ENCODE peak calls at places on chromosomes 5 and 9, in eight cellular contexts. One of them, this sample, is unnamed.

GRCh38 chr5:78008356-78008967 is 232.3 kb upstream of the TBCA start:
- DNase-seq in MM.1S: peak
- DNase-seq in HCT116: peak
- DNase-seq in GM23338: peak
- DNase-seq in mammary epithelial cell: peak
- DNase-seq in endothelial cell of umbilical vein: peak
- DNase-seq in GM23248: peak
- DNase-seq in hepatocyte: peak
- DNase-seq in this sample: peak

GRCh38 chr9:89597711-89598707 is 6.8 kb upstream of the GADD45G start:
- DNase-seq in MM.1S: peak
- DNase-seq in HCT116: no peak
- DNase-seq in GM23338: peak
- DNase-seq in mammary epithelial cell: peak
- DNase-seq in endothelial cell of umbilical vein: peak
- DNase-seq in GM23248: peak
- DNase-seq in hepatocyte: peak
- DNase-seq in this sample: peak

GRCh38 chr9:89911721-89912604 is 307.2 kb downstream of the GADD45G start:
- DNase-seq in MM.1S: no peak
- DNase-seq in HCT116: no peak
- DNase-seq in GM23338: no peak
- DNase-seq in mammary epithelial cell: no peak
- DNase-seq in endothelial cell of umbilical vein: no peak
- DNase-seq in GM23248: peak
- DNase-seq in hepatocyte: no peak
- DNase-seq in this sample: no peak

GRCh38 chr5:66606713-66607112 is 10.5 kb downstream of the MAST4 start:
- DNase-seq in MM.1S: no peak
- DNase-seq in HCT116: no peak
- DNase-seq in GM23338: no peak
- DNase-seq in mammary epithelial cell: no peak
- DNase-seq in endothelial cell of umbilical vein: no peak
- DNase-seq in GM23248: no peak
- DNase-seq in hepatocyte: no peak
- DNase-seq in this sample: no peak

GRCh38 chr5:32173394-32174010 is 617 bp downstream of the GOLPH3 start:
- DNase-seq in MM.1S: peak
- DNase-seq in HCT116: no peak
- DNase-seq in GM23338: peak
- DNase-seq in mammary epithelial cell: peak
- DNase-seq in endothelial cell of umbilical vein: no peak
- DNase-seq in GM23248: peak
- DNase-seq in hepatocyte: peak
- DNase-seq in this sample: peak

GRCh38 chr5:53173083-53173482 is 63.5 kb upstream of the MOCS2 start:
- DNase-seq in MM.1S: no peak
- DNase-seq in HCT116: no peak
- DNase-seq in GM23338: no peak
- DNase-seq in mammary epithelial cell: peak
- DNase-seq in endothelial cell of umbilical vein: no peak
- DNase-seq in GM23248: peak
- DNase-seq in hepatocyte: peak
- DNase-seq in this sample: no peak

GRCh38 chr5:134409321-134409720 is 2.4 kb downstream of the CDKN2AIPNL start:
- DNase-seq in MM.1S: no peak
- DNase-seq in HCT116: no peak
- DNase-seq in GM23338: no peak
- DNase-seq in mammary epithelial cell: peak
- DNase-seq in endothelial cell of umbilical vein: no peak
- DNase-seq in GM23248: no peak
- DNase-seq in hepatocyte: no peak
- DNase-seq in this sample: no peak

GRCh38 chr9:14993061-14993800 is 83.0 kb upstream of the FREM1 start:
- DNase-seq in MM.1S: no peak
- DNase-seq in HCT116: no peak
- DNase-seq in GM23338: peak
- DNase-seq in mammary epithelial cell: peak
- DNase-seq in endothelial cell of umbilical vein: peak
- DNase-seq in GM23248: peak
- DNase-seq in hepatocyte: peak
- DNase-seq in this sample: peak

GRCh38 chr9:8845376-8845775 is 1045.8 kb upstream of the DMAC1 start:
- DNase-seq in MM.1S: no peak
- DNase-seq in HCT116: no peak
- DNase-seq in GM23338: no peak
- DNase-seq in mammary epithelial cell: no peak
- DNase-seq in endothelial cell of umbilical vein: no peak
- DNase-seq in GM23248: no peak
- DNase-seq in hepatocyte: no peak
- DNase-seq in this sample: no peak

GRCh38 chr5:81579525-81579924 is 171.4 kb downstream of the SSBP2 start:
- DNase-seq in MM.1S: peak
- DNase-seq in HCT116: no peak
- DNase-seq in GM23338: no peak
- DNase-seq in mammary epithelial cell: peak
- DNase-seq in endothelial cell of umbilical vein: peak
- DNase-seq in GM23248: peak
- DNase-seq in hepatocyte: peak
- DNase-seq in this sample: peak

GRCh38 chr9:93397664-93398381 is 53.7 kb upstream of the FAM120A start:
- DNase-seq in MM.1S: no peak
- DNase-seq in HCT116: no peak
- DNase-seq in GM23338: no peak
- DNase-seq in mammary epithelial cell: peak
- DNase-seq in endothelial cell of umbilical vein: no peak
- DNase-seq in GM23248: peak
- DNase-seq in hepatocyte: no peak
- DNase-seq in this sample: peak

GRCh38 chr5:108093186-108093585 is 288.7 kb downstream of the FBXL17 start:
- DNase-seq in MM.1S: no peak
- DNase-seq in HCT116: peak
- DNase-seq in GM23338: peak
- DNase-seq in mammary epithelial cell: no peak
- DNase-seq in endothelial cell of umbilical vein: peak
- DNase-seq in GM23248: peak
- DNase-seq in hepatocyte: peak
- DNase-seq in this sample: peak

GRCh38 chr5:6758201-6758600 is 45.0 kb downstream of the TENT4A start:
- DNase-seq in MM.1S: no peak
- DNase-seq in HCT116: no peak
- DNase-seq in GM23338: no peak
- DNase-seq in mammary epithelial cell: no peak
- DNase-seq in endothelial cell of umbilical vein: no peak
- DNase-seq in GM23248: no peak
- DNase-seq in hepatocyte: no peak
- DNase-seq in this sample: no peak

GRCh38 chr5:1555011-1555807 is 31.4 kb upstream of the LPCAT1 start:
- DNase-seq in MM.1S: no peak
- DNase-seq in HCT116: peak
- DNase-seq in GM23338: no peak
- DNase-seq in mammary epithelial cell: peak
- DNase-seq in endothelial cell of umbilical vein: no peak
- DNase-seq in GM23248: peak
- DNase-seq in hepatocyte: no peak
- DNase-seq in this sample: peak

GRCh38 chr5:133356386-133357331 is 255.7 kb downstream of the FSTL4 start:
- DNase-seq in MM.1S: no peak
- DNase-seq in HCT116: no peak
- DNase-seq in GM23338: no peak
- DNase-seq in mammary epithelial cell: no peak
- DNase-seq in endothelial cell of umbilical vein: no peak
- DNase-seq in GM23248: no peak
- DNase-seq in hepatocyte: no peak
- DNase-seq in this sample: no peak

GRCh38 chr5:58786904-58787303 is 204.0 kb downstream of the RAB3C start:
- DNase-seq in MM.1S: no peak
- DNase-seq in HCT116: no peak
- DNase-seq in GM23338: no peak
- DNase-seq in mammary epithelial cell: no peak
- DNase-seq in endothelial cell of umbilical vein: no peak
- DNase-seq in GM23248: no peak
- DNase-seq in hepatocyte: no peak
- DNase-seq in this sample: no peak

GRCh38 chr5:157867736-157868135 is 8.8 kb upstream of the CLINT1 start:
- DNase-seq in MM.1S: no peak
- DNase-seq in HCT116: no peak
- DNase-seq in GM23338: no peak
- DNase-seq in mammary epithelial cell: no peak
- DNase-seq in endothelial cell of umbilical vein: peak
- DNase-seq in GM23248: no peak
- DNase-seq in hepatocyte: no peak
- DNase-seq in this sample: no peak

GRCh38 chr9:134365791-134366222 is 39.6 kb downstream of the RXRA start:
- DNase-seq in MM.1S: no peak
- DNase-seq in HCT116: no peak
- DNase-seq in GM23338: peak
- DNase-seq in mammary epithelial cell: peak
- DNase-seq in endothelial cell of umbilical vein: no peak
- DNase-seq in GM23248: peak
- DNase-seq in hepatocyte: peak
- DNase-seq in this sample: peak

GRCh38 chr5:104187656-104188055 is 625.1 kb upstream of the NUDT12 start:
- DNase-seq in MM.1S: no peak
- DNase-seq in HCT116: no peak
- DNase-seq in GM23338: no peak
- DNase-seq in mammary epithelial cell: no peak
- DNase-seq in endothelial cell of umbilical vein: no peak
- DNase-seq in GM23248: no peak
- DNase-seq in hepatocyte: no peak
- DNase-seq in this sample: no peak

DNA sequence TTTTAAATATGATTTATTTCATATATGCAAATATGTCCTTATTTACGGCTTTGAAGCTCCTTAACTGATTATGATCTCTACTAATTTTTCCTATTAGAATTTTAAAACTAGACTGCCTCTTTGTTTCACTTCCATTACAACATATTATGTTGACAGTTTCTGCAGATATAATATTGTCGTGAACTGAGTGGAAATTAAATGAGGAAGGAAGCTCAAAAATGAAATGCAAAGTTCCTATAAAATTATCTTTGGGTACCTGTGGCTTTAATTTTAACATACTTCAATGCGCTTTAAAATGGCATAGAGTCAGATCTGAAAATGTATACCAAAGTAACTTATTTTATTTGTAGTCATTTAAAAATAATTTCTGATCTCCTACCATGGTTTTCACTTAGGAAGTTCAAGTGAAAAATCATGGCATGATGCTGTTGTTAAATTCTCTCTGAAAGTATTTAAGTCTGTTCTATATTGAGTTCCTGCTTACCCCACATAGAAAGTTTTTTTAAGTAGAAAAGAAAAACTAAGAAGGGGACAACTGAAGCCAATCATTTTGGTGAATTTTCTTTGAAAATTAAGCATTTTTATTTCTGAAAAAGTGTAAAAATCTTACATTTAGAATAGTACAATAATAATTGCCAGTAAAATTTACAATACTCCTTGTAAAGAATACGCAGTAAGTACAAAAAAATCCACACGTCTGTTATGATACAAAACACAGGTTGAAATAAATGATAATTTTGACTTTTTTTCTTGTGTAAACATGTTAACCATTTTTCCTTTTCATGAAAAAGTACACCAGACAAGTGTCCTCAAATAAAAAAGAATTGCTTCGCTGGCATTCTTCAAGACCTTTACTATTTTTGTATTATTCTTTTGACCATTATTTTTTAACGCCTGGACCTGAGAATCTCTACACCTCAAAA is 2.6 kb downstream of the FOXD1 start:
- DNase-seq in MM.1S: no peak
- DNase-seq in HCT116: no peak
- DNase-seq in GM23338: no peak
- DNase-seq in mammary epithelial cell: no peak
- DNase-seq in endothelial cell of umbilical vein: no peak
- DNase-seq in GM23248: peak
- DNase-seq in hepatocyte: no peak
- DNase-seq in this sample: peak
- TF ChIP-seq EZH2 in MM.1S: no peak
- TF ChIP-seq EZH2 in HCT116: no peak
- TF ChIP-seq EZH2 in GM23338: peak
- TF ChIP-seq EZH2 in mammary epithelial cell: no peak
- TF ChIP-seq EZH2 in endothelial cell of umbilical vein: no peak
- TF ChIP-seq EZH2 in GM23248: no peak
- TF ChIP-seq EZH2 in hepatocyte: peak
- TF ChIP-seq EZH2 in this sample: no peak

GRCh38 chr5:174724484-174725260 is at the start of gene MSX2:
- DNase-seq in MM.1S: no peak
- DNase-seq in HCT116: peak
- DNase-seq in GM23338: peak
- DNase-seq in mammary epithelial cell: peak
- DNase-seq in endothelial cell of umbilical vein: peak
- DNase-seq in GM23248: peak
- DNase-seq in hepatocyte: peak
- DNase-seq in this sample: peak
- H2AFZ ChIP-seq in MM.1S: no peak
- H2AFZ ChIP-seq in HCT116: peak
- H2AFZ ChIP-seq in GM23338: peak
- H2AFZ ChIP-seq in mammary epithelial cell: peak
- H2AFZ ChIP-seq in endothelial cell of umbilical vein: peak
- H2AFZ ChIP-seq in GM23248: peak
- H2AFZ ChIP-seq in hepatocyte: peak
- H2AFZ ChIP-seq in this sample: no peak

DNA sequence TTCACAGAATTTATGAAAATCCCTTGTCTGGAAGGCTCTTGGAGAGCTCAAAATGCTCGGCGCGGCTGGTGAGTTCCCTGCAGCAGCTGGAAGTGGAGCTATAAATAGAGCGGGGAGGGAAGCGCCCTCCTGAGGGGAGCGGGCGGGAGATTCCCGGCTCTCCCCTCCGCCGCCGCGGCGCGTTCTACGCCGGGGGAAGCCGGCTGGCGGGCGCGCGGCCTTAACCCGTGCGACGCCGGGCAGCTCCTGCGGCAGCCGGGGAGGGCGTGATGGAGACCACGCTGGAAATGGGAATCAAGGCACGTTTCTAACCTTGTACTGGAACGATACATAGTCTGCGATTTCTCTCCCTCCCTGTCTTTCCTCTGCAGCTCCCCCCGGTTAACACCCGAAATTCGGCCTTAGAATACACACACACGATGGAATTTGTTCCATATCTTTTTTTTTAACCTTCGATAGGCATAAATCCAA is 306.5 kb upstream of the KCNN2 start:
- DNase-seq in MM.1S: no peak
- DNase-seq in HCT116: no peak
- DNase-seq in GM23338: peak
- DNase-seq in mammary epithelial cell: no peak
- DNase-seq in endothelial cell of umbilical vein: peak
- DNase-seq in GM23248: peak
- DNase-seq in hepatocyte: peak
- DNase-seq in this sample: peak
- TF ChIP-seq EZH2 in MM.1S: no peak
- TF ChIP-seq EZH2 in HCT116: no peak
- TF ChIP-seq EZH2 in GM23338: peak
- TF ChIP-seq EZH2 in mammary epithelial cell: peak
- TF ChIP-seq EZH2 in endothelial cell of umbilical vein: peak
- TF ChIP-seq EZH2 in GM23248: no peak
- TF ChIP-seq EZH2 in hepatocyte: no peak
- TF ChIP-seq EZH2 in this sample: no peak

GRCh38 chr9:78131969-78132687 is 100.5 kb upstream of the GNAQ start:
- DNase-seq in MM.1S: no peak
- DNase-seq in HCT116: no peak
- DNase-seq in GM23338: no peak
- DNase-seq in mammary epithelial cell: peak
- DNase-seq in endothelial cell of umbilical vein: peak
- DNase-seq in GM23248: peak
- DNase-seq in hepatocyte: no peak
- DNase-seq in this sample: no peak
- H2AFZ ChIP-seq in MM.1S: no peak
- H2AFZ ChIP-seq in HCT116: peak
- H2AFZ ChIP-seq in GM23338: peak
- H2AFZ ChIP-seq in mammary epithelial cell: peak
- H2AFZ ChIP-seq in endothelial cell of umbilical vein: peak
- H2AFZ ChIP-seq in GM23248: peak
- H2AFZ ChIP-seq in hepatocyte: peak
- H2AFZ ChIP-seq in this sample: peak